ENCODE peak calls at places on chromosomes 16 and 17, in nine cellular contexts. C is brain microvascular endothelial cell; S is heart left ventricle; J is adipocyte; A is effector memory CD4-positive, alpha-beta T cell; Q is pancreas; L is Panc1; Y is tibial nerve; B is left lung. X is an unnamed sample. For H3K36me3, the result is how much of the 10 kb centered on the place peaks cover.

GRCh38 chr17:11511696-11512095 is 86.6 kb upstream of the DNAH9 start:
- DNase-seq in Q (peak), A (no peak), Y (no peak), B (no peak), L (no peak), J (no peak), S (no peak), C (no peak), X (no peak)

GRCh38 chr16:852451-853185 is 52.1 kb upstream of the GNG13 start:
- DNase-seq in S (peak), Y (no peak), A (no peak), Q (peak), C (no peak), B (peak), L (no peak), J (no peak), X (no peak)

GRCh38 chr16:69311533-69312388 is 611 bp downstream of the VPS4A start:
- DNase-seq in J (peak), C (no peak), Y (no peak), Q (no peak), S (peak), L (no peak), B (peak), A (no peak), X (peak)

GRCh38 chr17:35603674-35604073 is 16.6 kb downstream of the AP2B1 start:
- DNase-seq in C (no peak), B (no peak), L (no peak), A (no peak), Q (no peak), S (no peak), Y (no peak), J (no peak), X (no peak)

GRCh38 chr17:48198950-48199541 is 91.5 kb downstream of the SNX11 start:
- DNase-seq in Q (no peak), A (no peak), Y (no peak), B (no peak), L (no peak), J (no peak), S (no peak), C (no peak), X (no peak)

GRCh38 chr17:72825218-72825617 is 267.3 kb downstream of the SLC39A11 start:
- DNase-seq in J (no peak), B (no peak), Y (no peak), Q (no peak), A (no peak), S (no peak), L (no peak), C (no peak), X (no peak)

GRCh38 chr17:69326302-69327059 is 452 bp downstream of the ABCA5 start:
- DNase-seq in Y (no peak), C (peak), A (no peak), J (peak), L (no peak), B (no peak), S (no peak), Q (no peak), X (no peak)

GRCh38 chr17:69223809-69224208 is 4.8 kb downstream of the ABCA10 start:
- DNase-seq in J (peak), S (no peak), C (peak), B (no peak), A (no peak), Q (no peak), Y (no peak), L (no peak), X (no peak)

GRCh38 chr17:14559220-14559619 is 258.3 kb downstream of the HS3ST3B1 start:
- DNase-seq in S (no peak), B (no peak), J (no peak), Y (no peak), L (no peak), A (no peak), Q (no peak), C (no peak), X (no peak)

GRCh38 chr17:77544347-77544746 is 403.6 kb downstream of the SEC14L1 start:
- DNase-seq in A (no peak), S (no peak), L (no peak), J (no peak), C (no peak), Y (no peak), B (peak), Q (no peak), X (no peak)

GRCh38 chr16:24504467-24505345 is 34.7 kb upstream of the RBBP6 start:
- DNase-seq in L (peak), A (peak), S (peak), Q (peak), C (peak), B (no peak), J (peak), Y (peak), X (peak)

GRCh38 chr16:71919033-71919432 is 23.7 kb downstream of the IST1 start:
- DNase-seq in S (no peak), C (no peak), B (no peak), L (no peak), Q (no peak), Y (no peak), A (no peak), J (no peak), X (no peak)

GRCh38 chr17:51032850-51033249 is 87.8 kb downstream of the SPAG9 start:
- DNase-seq in C (no peak), J (no peak), S (no peak), L (no peak), Q (no peak), A (no peak), B (no peak), Y (no peak), X (no peak)
- H3K36me3 ChIP-seq in C (under half), J (under half), S (under half), L (under half), Q (under half), A (under half), B (under half), Y (under half), X (under half)

DNA sequence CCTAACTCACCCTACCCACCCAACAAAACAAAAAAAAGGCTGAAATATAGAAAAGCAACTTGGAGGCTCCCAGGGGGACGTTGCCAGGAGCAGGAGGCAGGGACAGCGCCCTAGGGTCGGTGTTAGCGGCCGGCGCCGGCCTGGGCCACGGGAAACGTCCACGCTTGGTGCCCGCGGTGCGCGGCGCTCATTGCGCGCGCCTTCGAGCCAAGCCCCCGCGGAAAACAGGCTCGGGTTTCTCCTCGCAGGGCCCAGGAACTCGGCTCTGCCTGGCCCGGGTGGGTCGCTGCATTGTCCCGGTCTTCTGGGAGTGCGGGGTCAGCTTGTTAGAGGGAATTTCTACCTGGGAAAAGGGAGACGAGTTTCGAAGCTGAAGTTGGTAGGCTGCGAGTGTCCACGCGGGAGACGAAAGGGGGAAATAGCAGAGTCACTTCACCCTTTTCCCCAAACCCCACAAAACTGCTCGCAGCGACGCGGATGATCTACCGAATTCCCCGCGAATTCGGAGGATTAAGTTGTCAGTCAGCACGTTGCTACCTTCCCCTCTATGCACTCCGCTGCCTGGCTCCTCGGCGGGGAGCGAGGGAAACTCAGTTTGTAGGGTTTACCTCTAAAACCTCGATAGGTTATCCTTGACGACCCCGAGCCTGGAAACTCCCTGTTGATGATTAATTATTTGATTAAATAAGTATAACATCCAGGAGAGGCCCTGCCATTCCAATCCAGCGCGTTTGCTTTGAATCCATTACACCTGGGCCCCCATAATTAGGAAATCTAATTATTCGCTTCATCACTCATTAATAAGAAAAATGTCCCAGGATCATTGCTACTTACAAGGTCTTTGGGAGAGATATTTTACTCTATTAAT is 751 bp upstream of the FOXC2 start:
- DNase-seq in Y (no peak), B (peak), L (no peak), S (no peak), A (no peak), C (no peak), Q (no peak), J (no peak), X (no peak)
- H3K4me3 ChIP-seq in Y (peak), B (no peak), L (peak), S (peak), A (no peak), C (peak), Q (peak), J (peak), X (peak)

DNA sequence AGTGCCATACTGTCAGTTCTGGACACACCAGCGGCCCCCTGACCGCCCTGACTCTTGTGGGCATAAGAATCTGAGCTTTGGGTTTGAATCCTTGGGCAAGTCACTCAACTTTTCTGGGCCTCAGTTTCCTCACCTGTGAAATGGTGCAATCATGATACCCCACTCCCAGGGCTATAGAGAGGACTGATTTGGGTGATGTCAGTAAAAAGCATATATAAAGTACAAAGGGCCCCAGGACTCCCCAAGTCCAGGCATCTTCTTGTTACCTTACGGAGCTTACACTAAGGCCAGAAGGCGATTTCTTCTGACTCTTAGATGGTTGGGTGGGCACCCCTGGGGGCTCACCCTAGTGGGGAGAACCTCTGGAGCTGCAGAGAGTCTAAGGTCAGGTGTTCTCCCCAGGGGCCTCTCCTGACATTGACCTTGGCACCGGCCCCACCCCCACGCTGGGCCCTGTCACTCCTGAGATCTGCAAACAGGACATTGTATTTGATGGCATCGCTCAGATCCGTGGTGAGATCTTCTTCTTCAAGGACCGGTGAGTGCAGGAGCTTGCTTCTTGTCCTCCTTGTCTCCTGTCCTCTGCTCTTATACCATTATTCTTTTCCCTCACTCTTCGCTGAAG is 13.9 kb downstream of the MMP2 start:
- DNase-seq in Y (peak), J (no peak), C (no peak), Q (no peak), A (no peak), S (no peak), B (no peak), L (no peak), X (no peak)
- H3K36me3 ChIP-seq in Y (under half), J (half or more), C (under half), Q (under half), A (under half), S (half or more), B (under half), L (under half), X (half or more)

DNA sequence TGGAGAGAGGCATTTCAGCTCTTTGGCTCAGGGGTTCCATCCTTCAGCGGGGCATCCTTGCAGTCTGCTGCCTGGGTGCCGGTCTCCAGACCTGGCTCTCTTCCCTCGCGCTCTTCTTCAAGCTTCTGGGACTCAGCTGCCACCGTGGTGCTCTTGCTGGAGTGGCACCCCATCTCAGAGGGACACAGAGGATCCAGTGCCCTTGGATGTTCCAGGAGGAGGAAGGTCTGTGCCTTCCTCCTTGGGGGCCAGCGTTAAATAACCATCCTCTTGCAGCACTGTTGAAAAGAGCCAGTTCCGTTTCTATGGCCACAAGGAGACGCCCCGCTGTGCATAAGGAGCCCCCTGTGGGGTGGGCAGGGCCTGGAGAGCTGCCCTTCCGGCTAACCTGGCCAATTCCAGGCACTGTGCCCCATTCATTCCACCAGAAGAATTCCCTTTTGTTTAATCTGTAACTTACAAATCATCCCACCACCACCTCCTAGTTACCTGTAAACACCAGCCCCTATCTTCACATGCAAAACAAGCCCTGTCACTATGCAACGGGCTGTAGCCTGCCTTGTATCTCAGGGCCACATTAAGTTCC is 8.6 kb downstream of the CHD9NB start:
- DNase-seq in J (no peak), B (no peak), L (no peak), S (no peak), Q (peak), A (no peak), Y (no peak), C (no peak), X (no peak)
- H3K4me3 ChIP-seq in J (peak), B (no peak), L (no peak), S (peak), Q (peak), A (no peak), Y (peak), C (no peak), X (no peak)

GRCh38 chr17:2335726-2336214 is 487 bp downstream of the TSR1 start:
- DNase-seq in S (no peak), C (no peak), Q (peak), A (no peak), L (no peak), Y (no peak), B (peak), J (peak), X (no peak)
- H3K36me3 ChIP-seq in S (under half), C (under half), Q (under half), A (under half), L (under half), Y (under half), B (under half), J (under half), X (under half)

GRCh38 chr17:80262291-80262690 is 1.6 kb downstream of the RNF213 start:
- DNase-seq in Q (no peak), A (no peak), S (no peak), B (no peak), J (no peak), Y (no peak), L (no peak), C (no peak), X (no peak)
- H3K4me3 ChIP-seq in Q (peak), A (peak), S (peak), B (no peak), J (peak), Y (peak), L (peak), C (no peak), X (no peak)